ENCODE peak calls at places on chromosomes 5 and 9, in four cellular contexts. One of them, this sample, is unnamed.

GRCh38 chr5:96373006-96373405 is 60.0 kb downstream of the PCSK1 start:
- DNase-seq in WTC11: no peak
- DNase-seq in HepG2: no peak
- DNase-seq in GM12878: no peak
- DNase-seq in this sample: no peak

GRCh38 chr5:139297439-139298133 is 4.0 kb downstream of the MATR3 start:
- DNase-seq in WTC11: no peak
- DNase-seq in HepG2: no peak
- DNase-seq in GM12878: no peak
- DNase-seq in this sample: no peak

GRCh38 chr5:174175869-174176268 is 130.4 kb downstream of the NSG2 start:
- DNase-seq in WTC11: no peak
- DNase-seq in HepG2: no peak
- DNase-seq in GM12878: no peak
- DNase-seq in this sample: no peak

GRCh38 chr9:38162332-38162985 is 93.4 kb upstream of the SHB start:
- DNase-seq in WTC11: no peak
- DNase-seq in HepG2: no peak
- DNase-seq in GM12878: no peak
- DNase-seq in this sample: no peak

GRCh38 chr5:110686264-110686663 is 40.2 kb downstream of the TMEM232 start:
- DNase-seq in WTC11: no peak
- DNase-seq in HepG2: no peak
- DNase-seq in GM12878: no peak
- DNase-seq in this sample: no peak

GRCh38 chr9:21465859-21466518 is 16.1 kb downstream of the IFNE start:
- DNase-seq in WTC11: no peak
- DNase-seq in HepG2: peak; percentile 55
- DNase-seq in GM12878: no peak
- DNase-seq in this sample: peak; percentile 61

GRCh38 chr5:62594364-62594984 is 15.9 kb downstream of the LRRC70 start:
- DNase-seq in WTC11: no peak
- DNase-seq in HepG2: no peak
- DNase-seq in GM12878: no peak
- DNase-seq in this sample: no peak

GRCh38 chr9:21153688-21154608 is 12.3 kb upstream of the IFNW1 start:
- DNase-seq in WTC11: no peak
- DNase-seq in HepG2: no peak
- DNase-seq in GM12878: no peak
- DNase-seq in this sample: peak; percentile 51

GRCh38 chr5:11905209-11905608 is 963 bp upstream of the CTNND2 start:
- DNase-seq in WTC11: peak; percentile 16
- DNase-seq in HepG2: no peak
- DNase-seq in GM12878: no peak
- DNase-seq in this sample: no peak

GRCh38 chr5:37668524-37669047 is 171.3 kb downstream of the GDNF start:
- DNase-seq in WTC11: no peak
- DNase-seq in HepG2: peak; percentile 90
- DNase-seq in GM12878: no peak
- DNase-seq in this sample: peak; percentile 86

GRCh38 chr5:92177926-92178487 is 794.9 kb upstream of the ARRDC3 start:
- DNase-seq in WTC11: no peak
- DNase-seq in HepG2: no peak
- DNase-seq in GM12878: no peak
- DNase-seq in this sample: no peak

GRCh38 chr5:89204766-89205165 is 321.8 kb upstream of the MEF2C start:
- DNase-seq in WTC11: no peak
- DNase-seq in HepG2: no peak
- DNase-seq in GM12878: no peak
- DNase-seq in this sample: no peak

GRCh38 chr9:76680716-76681431 is 83.4 kb upstream of the PCA3 start:
- DNase-seq in WTC11: no peak
- DNase-seq in HepG2: no peak
- DNase-seq in GM12878: no peak
- DNase-seq in this sample: no peak

GRCh38 chr5:92374859-92375258 is 991.7 kb upstream of the ARRDC3 start:
- DNase-seq in WTC11: no peak
- DNase-seq in HepG2: no peak
- DNase-seq in GM12878: no peak
- DNase-seq in this sample: no peak

GRCh38 chr9:119088002-119088401 is 281.2 kb downstream of the BRINP1 start:
- DNase-seq in WTC11: no peak
- DNase-seq in HepG2: no peak
- DNase-seq in GM12878: no peak
- DNase-seq in this sample: no peak

GRCh38 chr9:16321461-16322119 is 548.9 kb downstream of the BNC2 start:
- DNase-seq in WTC11: no peak
- DNase-seq in HepG2: no peak
- DNase-seq in GM12878: no peak
- DNase-seq in this sample: no peak

GRCh38 chr5:118236108-118236849 is 752.1 kb downstream of the DTWD2 start:
- DNase-seq in WTC11: no peak
- DNase-seq in HepG2: no peak
- DNase-seq in GM12878: no peak
- DNase-seq in this sample: no peak

GRCh38 chr9:125919565-125919964 is 172.4 kb downstream of the PBX3 start:
- DNase-seq in WTC11: no peak
- DNase-seq in HepG2: no peak
- DNase-seq in GM12878: no peak
- DNase-seq in this sample: no peak

GRCh38 chr5:124742983-124743533 is 3.4 kb downstream of the ZNF608 start:
- DNase-seq in WTC11: no peak
- DNase-seq in HepG2: peak; percentile 24
- DNase-seq in GM12878: no peak
- DNase-seq in this sample: peak; percentile 81

GRCh38 chr5:146248536-146248935 is 45.1 kb downstream of the RBM27 start:
- DNase-seq in WTC11: no peak
- DNase-seq in HepG2: no peak
- DNase-seq in GM12878: no peak
- DNase-seq in this sample: no peak

GRCh38 chr9:75238311-75238976 is 150.1 kb downstream of the OSTF1 start:
- DNase-seq in WTC11: peak; percentile 49
- DNase-seq in HepG2: peak; percentile 64
- DNase-seq in GM12878: peak; percentile 3
- DNase-seq in this sample: peak; percentile 62

GRCh38 chr5:128224336-128224735 is 140.8 kb downstream of the SLC12A2 start:
- DNase-seq in WTC11: no peak
- DNase-seq in HepG2: no peak
- DNase-seq in GM12878: no peak
- DNase-seq in this sample: no peak

GRCh38 chr9:27426717-27427645 is 97.1 kb upstream of the IFNK start:
- DNase-seq in WTC11: no peak
- DNase-seq in HepG2: no peak
- DNase-seq in GM12878: no peak
- DNase-seq in this sample: no peak

GRCh38 chr9:124220551-124221451 is 36.9 kb upstream of the NEK6 start:
- DNase-seq in WTC11: no peak
- DNase-seq in HepG2: peak; percentile 44
- DNase-seq in GM12878: no peak
- DNase-seq in this sample: no peak

GRCh38 chr9:114362394-114362793 is 25.4 kb downstream of the AKNA start:
- DNase-seq in WTC11: no peak
- DNase-seq in HepG2: no peak
- DNase-seq in GM12878: no peak
- DNase-seq in this sample: no peak

GRCh38 chr9:14780251-14780650 is 57.7 kb upstream of the CER1 start:
- DNase-seq in WTC11: no peak
- DNase-seq in HepG2: no peak
- DNase-seq in GM12878: no peak
- DNase-seq in this sample: no peak

GRCh38 chr5:149762958-149763630 is 33.0 kb downstream of the PPARGC1B start:
- DNase-seq in WTC11: no peak
- DNase-seq in HepG2: no peak
- DNase-seq in GM12878: no peak
- DNase-seq in this sample: no peak

GRCh38 chr5:87095787-87096186 is 171.9 kb upstream of the RASA1 start:
- DNase-seq in WTC11: no peak
- DNase-seq in HepG2: no peak
- DNase-seq in GM12878: no peak
- DNase-seq in this sample: no peak

GRCh38 chr5:74296685-74297084 is 343.8 kb downstream of the ENC1 start:
- DNase-seq in WTC11: no peak
- DNase-seq in HepG2: no peak
- DNase-seq in GM12878: peak; percentile 16
- DNase-seq in this sample: no peak

GRCh38 chr5:126514159-126515141 is 80.6 kb downstream of the ALDH7A1 start:
- DNase-seq in WTC11: no peak
- DNase-seq in HepG2: no peak
- DNase-seq in GM12878: no peak
- DNase-seq in this sample: no peak

GRCh38 chr9:5869315-5870019 is 21.2 kb upstream of the MLANA start:
- DNase-seq in WTC11: peak; percentile 63
- DNase-seq in HepG2: peak; percentile 34
- DNase-seq in GM12878: no peak
- DNase-seq in this sample: peak; percentile 8

GRCh38 chr5:172182291-172182690 is 5.7 kb downstream of the STK10 start:
- DNase-seq in WTC11: no peak
- DNase-seq in HepG2: no peak
- DNase-seq in GM12878: no peak
- DNase-seq in this sample: no peak

GRCh38 chr9:74609671-74610416 is 112.7 kb downstream of the RORB start:
- DNase-seq in WTC11: no peak
- DNase-seq in HepG2: no peak
- DNase-seq in GM12878: no peak
- DNase-seq in this sample: no peak

DNA sequence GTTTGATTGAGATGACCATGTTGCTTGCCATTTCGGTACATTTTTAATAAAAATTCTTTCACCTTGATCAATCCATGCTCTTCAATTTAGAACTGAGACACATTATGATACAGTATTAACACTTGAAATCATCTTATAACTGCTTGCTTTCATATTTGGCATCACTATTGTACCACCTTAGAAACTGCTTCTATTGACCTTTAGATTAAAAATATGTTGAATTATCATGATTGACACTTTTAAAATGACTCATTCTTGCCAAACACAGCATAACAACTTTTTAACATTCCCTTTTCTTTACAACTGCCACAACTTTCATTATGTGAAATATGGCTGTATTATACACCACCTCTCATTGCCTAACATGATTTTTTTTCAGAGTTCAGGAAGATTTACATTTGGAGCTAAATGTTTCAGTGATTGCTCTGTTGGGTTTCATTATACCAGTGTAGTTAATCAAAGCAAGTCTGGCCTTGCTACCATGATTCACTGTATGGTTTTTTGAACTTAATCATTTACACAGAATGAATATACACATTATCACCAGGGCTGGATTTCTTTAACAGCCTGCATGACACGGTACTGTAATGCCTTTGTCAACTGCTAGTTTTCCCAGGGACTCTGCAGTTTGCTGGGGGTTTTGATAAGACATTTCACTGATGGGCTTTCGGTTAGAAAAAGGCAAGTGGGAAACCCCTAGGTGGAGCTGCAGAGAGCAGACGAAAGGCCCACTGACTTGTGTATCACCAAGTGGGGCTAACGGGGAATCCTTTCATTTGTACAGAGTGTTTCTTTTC is 93.6 kb upstream of the TLE4 start:
- DNase-seq in WTC11: peak; percentile 50
- DNase-seq in HepG2: peak; percentile 5
- DNase-seq in GM12878: no peak
- DNase-seq in this sample: no peak
- TF ChIP-seq ATF3 in WTC11: no peak
- TF ChIP-seq ATF3 in HepG2: no peak
- TF ChIP-seq ATF3 in GM12878: no peak
- TF ChIP-seq ATF3 in this sample: no peak

GRCh38 chr9:136078025-136078424 is 17.1 kb downstream of the NACC2 start:
- DNase-seq in WTC11: no peak
- DNase-seq in HepG2: no peak
- DNase-seq in GM12878: no peak
- DNase-seq in this sample: no peak
- TF ChIP-seq ATF3 in WTC11: no peak
- TF ChIP-seq ATF3 in HepG2: no peak
- TF ChIP-seq ATF3 in GM12878: no peak
- TF ChIP-seq ATF3 in this sample: no peak

GRCh38 chr5:114055318-114055788 is 306.5 kb upstream of the KCNN2 start:
- DNase-seq in WTC11: peak; percentile 76
- DNase-seq in HepG2: no peak
- DNase-seq in GM12878: no peak
- DNase-seq in this sample: no peak
- TF ChIP-seq ATF3 in WTC11: no peak
- TF ChIP-seq ATF3 in HepG2: no peak
- TF ChIP-seq ATF3 in GM12878: no peak
- TF ChIP-seq ATF3 in this sample: no peak

GRCh38 chr9:12684923-12685468 is 8.2 kb upstream of the TYRP1 start:
- DNase-seq in WTC11: no peak
- DNase-seq in HepG2: no peak
- DNase-seq in GM12878: no peak
- DNase-seq in this sample: no peak
- TF ChIP-seq ATF3 in WTC11: no peak
- TF ChIP-seq ATF3 in HepG2: no peak
- TF ChIP-seq ATF3 in GM12878: no peak
- TF ChIP-seq ATF3 in this sample: no peak

DNA sequence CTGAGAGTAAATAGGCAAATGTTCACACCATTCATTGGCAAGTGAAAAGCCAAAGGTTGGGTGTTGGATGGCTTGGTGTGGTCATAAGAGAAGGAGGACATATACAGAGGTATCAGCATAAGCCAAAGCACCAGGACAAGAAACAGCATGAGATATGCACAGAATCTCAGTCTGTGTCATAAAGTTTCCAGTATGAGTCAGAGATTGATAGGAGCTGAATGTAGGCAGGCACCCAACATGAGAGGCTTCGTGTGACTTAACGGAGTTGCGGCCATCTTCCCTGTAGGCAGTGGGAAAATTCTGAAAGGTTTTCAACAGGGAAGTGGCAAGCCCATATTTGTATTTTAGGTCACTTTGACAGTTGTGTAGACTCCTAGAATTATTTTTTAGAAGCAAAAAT is 54.5 kb downstream of the SNCAIP start:
- DNase-seq in WTC11: no peak
- DNase-seq in HepG2: no peak
- DNase-seq in GM12878: no peak
- DNase-seq in this sample: no peak
- TF ChIP-seq ATF3 in WTC11: no peak
- TF ChIP-seq ATF3 in HepG2: no peak
- TF ChIP-seq ATF3 in GM12878: no peak
- TF ChIP-seq ATF3 in this sample: no peak

GRCh38 chr5:55856511-55857246 is 5.5 kb downstream of the IL31RA start:
- DNase-seq in WTC11: no peak
- DNase-seq in HepG2: no peak
- DNase-seq in GM12878: no peak
- DNase-seq in this sample: no peak
- TF ChIP-seq ATF3 in WTC11: no peak
- TF ChIP-seq ATF3 in HepG2: no peak
- TF ChIP-seq ATF3 in GM12878: no peak
- TF ChIP-seq ATF3 in this sample: no peak

This sample was measured in HCT116.